ENCODE peak calls at places on chromosomes 3 and 15, in four cellular contexts. S, O, J and P are unnamed samples.

GRCh38 chr15:101188517-101189340 is 63.1 kb downstream of the CHSY1 start:
- DNase-seq in S (no peak), O (no peak), J (no peak), P (no peak)

GRCh38 chr3:186058225-186058624 is 50.7 kb downstream of the ETV5 start:
- DNase-seq in O (no peak), S (no peak), J (no peak), P (no peak)

GRCh38 chr15:43911235-43911661 is 84.4 kb downstream of the WDR76 start:
- DNase-seq in S (no peak), J (peak), O (no peak), P (no peak)

GRCh38 chr3:155026999-155027591 is 53.0 kb upstream of the MME start:
- DNase-seq in O (no peak), S (no peak), J (peak), P (no peak)

GRCh38 chr15:63402498-63403253 is 21.0 kb upstream of the CA12 start:
- DNase-seq in S (no peak), O (no peak), J (peak), P (no peak)

GRCh38 chr3:52088445-52089367 is 32.3 kb upstream of the DUSP7 start:
- DNase-seq in S (peak), J (no peak), O (no peak), P (no peak)

GRCh38 chr3:177603137-177603603 is 405.9 kb upstream of the TBL1XR1 start:
- DNase-seq in J (no peak), S (no peak), O (no peak), P (no peak)

GRCh38 chr15:69225355-69226027 is 65.1 kb downstream of the GLCE start:
- DNase-seq in S (no peak), O (no peak), J (no peak), P (no peak)

GRCh38 chr3:180063783-180064182 is 27.0 kb upstream of the PEX5L start:
- DNase-seq in O (no peak), S (no peak), J (no peak), P (no peak)

GRCh38 chr3:149442845-149443544 is 31.5 kb upstream of the TM4SF4 start:
- DNase-seq in S (no peak), J (no peak), O (no peak), P (no peak)